ENCODE peak calls at places on chromosomes 5 and 9, in eight cellular contexts. J is endothelial cell, B is GM12865, X is RWPE1, K is transverse colon, U is natural killer cell, O is lower leg skin, M is Calu3. W is an unnamed sample.

GRCh38 chr5:72752909-72753308 is 63.6 kb upstream of the TNPO1 start:
- DNase-seq in O (no peak), B (no peak), K (no peak), U (no peak), J (no peak), X (no peak), M (no peak), W (no peak)

GRCh38 chr9:128863647-128864046 is 18.1 kb downstream of the KYAT1 start:
- DNase-seq in U (peak; percentile 85), O (peak; percentile 96), K (peak; percentile 80), J (peak; percentile 90), M (peak; percentile 77), B (peak; percentile 86), X (peak; percentile 85), W (peak; percentile 92)

GRCh38 chr9:69444021-69444420 is 119.0 kb downstream of the ENTREP1 start:
- DNase-seq in O (no peak), B (no peak), X (no peak), K (no peak), U (no peak), J (no peak), M (no peak), W (no peak)

GRCh38 chr5:115414406-115415142 is 118.1 kb upstream of the CCDC112 start:
- DNase-seq in X (no peak), M (no peak), O (no peak), B (peak; percentile 13), U (no peak), K (peak; percentile 50), J (no peak), W (no peak)

GRCh38 chr5:59479084-59479483 is 414.4 kb downstream of the PDE4D start:
- DNase-seq in U (no peak), K (no peak), B (no peak), M (no peak), O (no peak), X (no peak), J (no peak), W (no peak)

GRCh38 chr9:79630521-79631403 is 59.0 kb downstream of the TLE4 start:
- DNase-seq in U (no peak), X (no peak), K (no peak), J (no peak), O (no peak), M (no peak), B (peak; percentile 46), W (no peak)

GRCh38 chr9:135476981-135477380 is 2.6 kb upstream of the PPP1R26 start:
- DNase-seq in B (no peak), K (no peak), J (no peak), M (no peak), U (no peak), X (peak; percentile 65), O (no peak), W (no peak)

GRCh38 chr9:71928376-71928775 is 16.9 kb downstream of the C9orf85 start:
- DNase-seq in B (no peak), U (no peak), X (no peak), O (no peak), J (no peak), M (no peak), K (no peak), W (no peak)

GRCh38 chr9:88538311-88539085 is 3.5 kb downstream of the NXNL2 start:
- DNase-seq in O (no peak), K (no peak), M (no peak), U (no peak), B (no peak), J (no peak), X (no peak), W (no peak)

GRCh38 chr9:100111235-100111634 is 12.2 kb downstream of the INVS start:
- DNase-seq in U (no peak), X (peak; percentile 86), O (peak; percentile 93), B (no peak), J (no peak), K (peak; percentile 59), M (no peak), W (no peak)

GRCh38 chr5:20958641-20959040 is 970.6 kb upstream of the CDH18 start:
- DNase-seq in J (no peak), M (no peak), O (no peak), U (no peak), X (no peak), K (no peak), B (no peak), W (no peak)

GRCh38 chr9:122370869-122371467 is at the start of gene PTGS1:
- DNase-seq in B (peak; percentile 45), U (peak; percentile 27), K (peak; percentile 68), O (peak; percentile 89), X (peak; percentile 81), J (peak; percentile 36), M (peak; percentile 19), W (peak; percentile 26)

GRCh38 chr5:5063533-5063953 is 76.6 kb upstream of the ADAMTS16 start:
- DNase-seq in O (no peak), J (no peak), K (no peak), U (no peak), B (peak; percentile 66), X (no peak), M (no peak), W (no peak)
- TF ChIP-seq CTCF in O (no peak), J (no peak), K (no peak), U (no peak), B (peak; percentile 53), X (no peak), M (no peak), W (no peak)

GRCh38 chr5:35815089-35815936 is 41.4 kb upstream of the IL7R start:
- DNase-seq in O (no peak), J (peak; percentile 40), U (no peak), X (peak; percentile 18), B (peak; percentile 41), M (no peak), K (no peak), W (peak; percentile 49)
- TF ChIP-seq CTCF in O (no peak), J (peak; percentile 57), U (no peak), X (peak; percentile 41), B (peak; percentile 25), M (no peak), K (peak; percentile 47), W (peak; percentile 59)

DNA sequence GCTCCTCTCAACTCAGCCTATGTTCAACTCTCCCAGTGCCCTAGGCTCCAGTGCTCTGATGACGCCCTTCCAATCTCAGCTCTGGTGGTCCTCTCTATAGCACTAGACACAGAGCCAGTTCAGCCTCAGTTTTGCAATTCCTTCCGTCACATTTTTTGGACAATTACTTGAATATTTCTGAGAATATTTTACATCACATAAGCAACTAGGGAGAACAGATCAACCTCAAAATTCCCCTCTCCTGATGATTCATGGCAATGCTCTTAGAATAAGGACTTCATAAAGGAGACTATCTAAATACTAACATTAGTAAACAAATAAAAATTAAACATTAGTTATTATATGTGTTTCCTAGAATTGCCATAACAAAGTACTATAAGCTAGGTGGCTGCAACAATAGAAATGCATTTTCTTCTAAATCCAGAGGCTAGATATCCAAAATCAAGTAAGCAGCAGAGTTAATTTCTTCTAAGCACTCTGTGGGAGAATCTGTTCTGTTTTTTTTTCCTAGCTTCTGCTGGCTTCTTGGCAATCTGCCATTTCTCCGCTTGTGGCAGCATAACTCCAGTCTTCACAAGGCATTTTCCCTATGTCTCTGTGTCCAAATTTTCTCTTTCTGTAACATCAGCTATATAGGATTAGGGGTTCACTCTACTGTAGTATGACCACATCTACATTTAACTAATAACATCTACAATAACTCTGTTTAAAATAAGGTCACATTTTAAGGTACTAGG is 661.9 kb upstream of the FTMT start:
- DNase-seq in X (no peak), B (no peak), U (no peak), J (no peak), M (peak; percentile 18), K (no peak), O (no peak), W (no peak)
- TF ChIP-seq CTCF in X (no peak), B (no peak), U (no peak), J (no peak), M (no peak), K (no peak), O (no peak), W (no peak)

DNA sequence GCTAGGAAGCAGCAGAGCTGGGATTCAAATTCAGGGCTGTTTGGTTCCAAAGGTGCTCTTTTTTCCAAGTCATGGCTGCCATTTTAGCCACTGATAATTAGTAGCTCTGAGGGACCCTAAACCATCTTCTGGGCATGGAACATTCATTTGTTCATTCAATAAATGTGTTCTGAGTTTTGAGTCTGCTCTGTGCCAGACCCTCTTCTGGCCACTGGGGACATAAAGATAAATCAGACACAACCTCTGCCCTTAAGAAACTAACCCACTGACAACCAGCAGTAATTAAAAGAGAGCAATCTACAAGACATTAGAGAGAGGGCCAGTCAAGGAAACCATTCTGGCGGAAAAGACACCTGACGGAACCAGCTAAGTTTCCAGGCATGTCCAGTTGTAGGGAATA is 2.0 kb upstream of the CPEB4 start:
- DNase-seq in B (no peak), J (no peak), K (no peak), X (no peak), U (no peak), M (no peak), O (no peak), W (no peak)
- TF ChIP-seq CTCF in B (peak; percentile 2), J (no peak), K (no peak), X (no peak), U (no peak), M (no peak), O (no peak), W (peak; percentile 16)

GRCh38 chr5:177516601-177517568 is at the start of gene DDX41:
- DNase-seq in J (peak; percentile 91), K (peak; percentile 98), B (peak; percentile 97), X (peak; percentile 99), U (peak; percentile 92), M (peak; percentile 97), O (peak; percentile 99), W (peak; percentile 97)
- TF ChIP-seq CTCF in J (no peak), K (no peak), B (peak; percentile 5), X (no peak), U (no peak), M (no peak), O (no peak), W (no peak)

DNA sequence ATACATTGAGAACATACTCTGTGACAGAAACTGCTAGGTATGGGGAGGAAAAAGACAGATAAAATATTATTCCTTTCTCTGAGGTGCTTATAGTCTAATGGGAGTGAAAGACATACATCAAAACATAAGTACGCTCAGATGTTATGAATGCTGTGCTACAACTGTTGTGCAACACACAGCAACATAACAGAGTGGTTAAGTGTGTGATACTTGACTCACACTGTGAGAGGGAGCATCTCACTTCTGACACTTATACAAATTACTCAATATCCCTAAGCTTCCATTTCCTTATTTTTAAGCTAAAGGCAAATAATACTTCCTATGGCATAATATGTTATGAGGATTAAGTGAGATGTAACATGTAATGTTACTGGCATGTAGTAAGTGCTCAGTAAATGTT is 110.6 kb upstream of the FER start:
- DNase-seq in B (no peak), J (no peak), O (no peak), M (no peak), U (no peak), X (peak; percentile 38), K (no peak), W (no peak)
- TF ChIP-seq CTCF in B (no peak), J (no peak), O (no peak), M (no peak), U (no peak), X (no peak), K (no peak), W (no peak)

DNA sequence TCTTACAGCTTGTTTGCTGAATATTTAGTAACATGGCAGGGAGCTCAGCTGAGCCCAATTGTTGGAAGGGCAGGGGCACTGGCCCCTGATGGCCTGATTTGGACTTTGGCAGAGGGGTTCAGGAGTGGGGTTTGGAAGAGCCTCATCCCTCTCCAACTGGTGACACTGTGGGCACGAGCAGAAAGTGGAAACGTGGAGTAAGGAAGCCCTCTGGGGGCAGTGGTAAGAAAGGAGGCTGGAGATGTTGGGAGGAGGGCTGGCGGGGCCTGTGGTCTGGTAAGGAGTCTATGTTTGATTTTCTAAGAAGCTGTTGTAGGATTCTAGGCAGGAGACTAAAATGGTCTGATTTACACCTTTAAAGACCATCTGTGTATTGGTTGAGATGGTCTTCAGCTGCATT is 208.9 kb downstream of the HSPA4 start:
- DNase-seq in X (peak; percentile 36), O (no peak), J (no peak), U (no peak), M (no peak), K (no peak), B (no peak), W (no peak)
- TF ChIP-seq CTCF in X (no peak), O (no peak), J (no peak), U (no peak), M (no peak), K (no peak), B (peak; percentile 6), W (no peak)

W was measured in activated CD8-positive, alpha-beta T cell treated with anti-CD3 and anti-CD28 coated beads for 36 hours.